ENCODE peak calls at places on chromosomes 7 and 10, in nine cellular contexts. One of them, this sample, is unnamed.

GRCh38 chr10:137031-137430 is 1.8 kb downstream of the ZMYND11 start:
- DNase-seq in body of pancreas: no peak
- DNase-seq in K562: peak
- DNase-seq in spleen: no peak
- DNase-seq in GM12891: peak
- DNase-seq in HCT116: peak
- DNase-seq in uterus: no peak
- DNase-seq in A549: peak
- DNase-seq in heart left ventricle: no peak
- DNase-seq in this sample: peak

GRCh38 chr7:90766814-90767564 is 170.9 kb downstream of the CDK14 start:
- DNase-seq in heart left ventricle: peak
- DNase-seq in GM12891: no peak
- DNase-seq in A549: no peak
- DNase-seq in spleen: no peak
- DNase-seq in body of pancreas: peak
- DNase-seq in HCT116: no peak
- DNase-seq in uterus: peak
- DNase-seq in K562: no peak
- DNase-seq in this sample: no peak

GRCh38 chr10:122490786-122491680 is 29.7 kb downstream of the HTRA1 start:
- DNase-seq in K562: no peak
- DNase-seq in GM12891: no peak
- DNase-seq in heart left ventricle: no peak
- DNase-seq in spleen: no peak
- DNase-seq in body of pancreas: no peak
- DNase-seq in uterus: peak
- DNase-seq in HCT116: no peak
- DNase-seq in A549: no peak
- DNase-seq in this sample: no peak

GRCh38 chr7:124536156-124536762 is 229.3 kb downstream of the GPR37 start:
- DNase-seq in heart left ventricle: no peak
- DNase-seq in GM12891: no peak
- DNase-seq in K562: no peak
- DNase-seq in body of pancreas: no peak
- DNase-seq in A549: no peak
- DNase-seq in HCT116: no peak
- DNase-seq in uterus: no peak
- DNase-seq in spleen: no peak
- DNase-seq in this sample: no peak

GRCh38 chr7:84829719-84830118 is 357.1 kb downstream of the SEMA3D start:
- DNase-seq in GM12891: no peak
- DNase-seq in heart left ventricle: no peak
- DNase-seq in A549: no peak
- DNase-seq in body of pancreas: no peak
- DNase-seq in K562: no peak
- DNase-seq in spleen: no peak
- DNase-seq in HCT116: no peak
- DNase-seq in uterus: no peak
- DNase-seq in this sample: no peak

GRCh38 chr10:99433378-99434020 is 3.1 kb upstream of the GOT1 start:
- DNase-seq in heart left ventricle: no peak
- DNase-seq in uterus: no peak
- DNase-seq in K562: no peak
- DNase-seq in spleen: no peak
- DNase-seq in HCT116: peak
- DNase-seq in GM12891: no peak
- DNase-seq in body of pancreas: no peak
- DNase-seq in A549: no peak
- DNase-seq in this sample: no peak

GRCh38 chr7:154998481-154998880 is 4.4 kb downstream of the PAXIP1 start:
- DNase-seq in K562: no peak
- DNase-seq in A549: no peak
- DNase-seq in GM12891: no peak
- DNase-seq in spleen: no peak
- DNase-seq in HCT116: no peak
- DNase-seq in body of pancreas: no peak
- DNase-seq in uterus: no peak
- DNase-seq in heart left ventricle: no peak
- DNase-seq in this sample: no peak

GRCh38 chr7:140485463-140486265 is 6.4 kb upstream of the MKRN1 start:
- DNase-seq in HCT116: no peak
- DNase-seq in K562: peak
- DNase-seq in body of pancreas: no peak
- DNase-seq in spleen: no peak
- DNase-seq in A549: no peak
- DNase-seq in uterus: no peak
- DNase-seq in GM12891: no peak
- DNase-seq in heart left ventricle: no peak
- DNase-seq in this sample: no peak

GRCh38 chr10:3951993-3952392 is 167.0 kb upstream of the KLF6 start:
- DNase-seq in K562: no peak
- DNase-seq in spleen: no peak
- DNase-seq in body of pancreas: peak
- DNase-seq in A549: no peak
- DNase-seq in heart left ventricle: peak
- DNase-seq in HCT116: no peak
- DNase-seq in uterus: no peak
- DNase-seq in GM12891: no peak
- DNase-seq in this sample: no peak

GRCh38 chr7:121394709-121395140 is 1.4 kb downstream of the FAM3C start:
- DNase-seq in heart left ventricle: no peak
- DNase-seq in A549: no peak
- DNase-seq in uterus: no peak
- DNase-seq in HCT116: no peak
- DNase-seq in GM12891: no peak
- DNase-seq in body of pancreas: no peak
- DNase-seq in K562: peak
- DNase-seq in spleen: no peak
- DNase-seq in this sample: no peak

GRCh38 chr10:102605712-102606111 is 38.6 kb upstream of the TRIM8 start:
- DNase-seq in K562: no peak
- DNase-seq in body of pancreas: no peak
- DNase-seq in HCT116: no peak
- DNase-seq in GM12891: no peak
- DNase-seq in spleen: no peak
- DNase-seq in uterus: no peak
- DNase-seq in A549: no peak
- DNase-seq in heart left ventricle: peak
- DNase-seq in this sample: no peak
- TF ChIP-seq POLR2A in K562: no peak
- TF ChIP-seq POLR2A in body of pancreas: no peak
- TF ChIP-seq POLR2A in HCT116: no peak
- TF ChIP-seq POLR2A in GM12891: no peak
- TF ChIP-seq POLR2A in spleen: no peak
- TF ChIP-seq POLR2A in uterus: no peak
- TF ChIP-seq POLR2A in A549: no peak
- TF ChIP-seq POLR2A in heart left ventricle: no peak
- TF ChIP-seq POLR2A in this sample: no peak

DNA sequence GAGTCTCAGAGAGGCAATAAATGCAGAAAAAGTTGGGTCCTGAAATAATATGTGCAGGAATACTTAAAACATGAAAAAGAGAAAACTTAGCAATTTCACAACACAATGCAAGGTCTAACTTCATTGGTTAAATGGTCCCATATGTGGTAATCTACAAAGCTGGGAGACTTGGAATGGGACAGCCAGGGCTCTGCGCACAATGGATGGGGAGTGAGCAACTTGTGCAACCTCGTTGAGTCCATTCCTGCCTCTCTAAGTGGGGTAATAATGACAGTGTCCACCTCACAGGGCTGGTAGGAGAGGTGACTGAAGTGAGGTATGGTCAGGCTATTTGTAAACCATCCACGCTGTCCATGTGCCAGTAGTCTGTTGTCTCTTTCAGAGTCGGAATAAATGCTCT is 11.8 kb upstream of the EMX2 start:
- DNase-seq in K562: no peak
- DNase-seq in heart left ventricle: no peak
- DNase-seq in GM12891: no peak
- DNase-seq in A549: no peak
- DNase-seq in body of pancreas: no peak
- DNase-seq in HCT116: no peak
- DNase-seq in spleen: no peak
- DNase-seq in uterus: peak
- DNase-seq in this sample: no peak
- TF ChIP-seq POLR2A in K562: no peak
- TF ChIP-seq POLR2A in heart left ventricle: no peak
- TF ChIP-seq POLR2A in GM12891: no peak
- TF ChIP-seq POLR2A in A549: no peak
- TF ChIP-seq POLR2A in body of pancreas: no peak
- TF ChIP-seq POLR2A in HCT116: no peak
- TF ChIP-seq POLR2A in spleen: no peak
- TF ChIP-seq POLR2A in uterus: no peak
- TF ChIP-seq POLR2A in this sample: no peak

GRCh38 chr10:43093423-43094090 is 16.7 kb downstream of the RET start:
- DNase-seq in spleen: no peak
- DNase-seq in HCT116: no peak
- DNase-seq in uterus: no peak
- DNase-seq in A549: no peak
- DNase-seq in heart left ventricle: no peak
- DNase-seq in body of pancreas: no peak
- DNase-seq in GM12891: no peak
- DNase-seq in K562: no peak
- DNase-seq in this sample: no peak
- TF ChIP-seq POLR2A in spleen: no peak
- TF ChIP-seq POLR2A in HCT116: no peak
- TF ChIP-seq POLR2A in uterus: no peak
- TF ChIP-seq POLR2A in A549: no peak
- TF ChIP-seq POLR2A in heart left ventricle: no peak
- TF ChIP-seq POLR2A in body of pancreas: no peak
- TF ChIP-seq POLR2A in GM12891: no peak
- TF ChIP-seq POLR2A in K562: no peak
- TF ChIP-seq POLR2A in this sample: no peak

DNA sequence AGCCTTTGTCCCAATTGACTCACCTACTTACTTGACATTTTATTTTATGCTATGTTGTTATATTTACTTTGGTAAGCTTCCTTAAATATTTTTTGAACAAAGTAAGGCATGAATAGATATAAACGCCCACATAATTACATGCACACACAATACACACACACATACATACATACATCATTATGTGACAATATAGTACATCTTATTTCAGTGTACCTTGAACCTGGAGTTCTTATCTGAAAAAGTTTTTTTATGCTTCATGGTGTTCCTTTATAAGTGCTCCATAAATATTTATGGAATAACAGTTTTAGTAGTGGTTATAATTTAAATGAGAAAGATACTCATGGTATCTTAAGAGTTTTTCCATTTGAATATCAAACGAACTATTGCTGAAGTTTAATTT is 102.8 kb upstream of the MTPN start:
- DNase-seq in HCT116: no peak
- DNase-seq in heart left ventricle: no peak
- DNase-seq in GM12891: no peak
- DNase-seq in A549: no peak
- DNase-seq in body of pancreas: no peak
- DNase-seq in spleen: no peak
- DNase-seq in uterus: no peak
- DNase-seq in K562: no peak
- DNase-seq in this sample: no peak
- TF ChIP-seq POLR2A in HCT116: no peak
- TF ChIP-seq POLR2A in heart left ventricle: no peak
- TF ChIP-seq POLR2A in GM12891: no peak
- TF ChIP-seq POLR2A in A549: no peak
- TF ChIP-seq POLR2A in body of pancreas: no peak
- TF ChIP-seq POLR2A in spleen: no peak
- TF ChIP-seq POLR2A in uterus: no peak
- TF ChIP-seq POLR2A in K562: no peak
- TF ChIP-seq POLR2A in this sample: no peak

GRCh38 chr7:25995893-25996529 is 156.0 kb upstream of the NFE2L3 start:
- DNase-seq in K562: no peak
- DNase-seq in HCT116: peak
- DNase-seq in spleen: no peak
- DNase-seq in A549: no peak
- DNase-seq in GM12891: no peak
- DNase-seq in body of pancreas: peak
- DNase-seq in uterus: no peak
- DNase-seq in heart left ventricle: no peak
- DNase-seq in this sample: no peak
- TF ChIP-seq POLR2A in K562: no peak
- TF ChIP-seq POLR2A in HCT116: no peak
- TF ChIP-seq POLR2A in spleen: no peak
- TF ChIP-seq POLR2A in A549: no peak
- TF ChIP-seq POLR2A in GM12891: no peak
- TF ChIP-seq POLR2A in body of pancreas: no peak
- TF ChIP-seq POLR2A in uterus: no peak
- TF ChIP-seq POLR2A in heart left ventricle: no peak
- TF ChIP-seq POLR2A in this sample: no peak

DNA sequence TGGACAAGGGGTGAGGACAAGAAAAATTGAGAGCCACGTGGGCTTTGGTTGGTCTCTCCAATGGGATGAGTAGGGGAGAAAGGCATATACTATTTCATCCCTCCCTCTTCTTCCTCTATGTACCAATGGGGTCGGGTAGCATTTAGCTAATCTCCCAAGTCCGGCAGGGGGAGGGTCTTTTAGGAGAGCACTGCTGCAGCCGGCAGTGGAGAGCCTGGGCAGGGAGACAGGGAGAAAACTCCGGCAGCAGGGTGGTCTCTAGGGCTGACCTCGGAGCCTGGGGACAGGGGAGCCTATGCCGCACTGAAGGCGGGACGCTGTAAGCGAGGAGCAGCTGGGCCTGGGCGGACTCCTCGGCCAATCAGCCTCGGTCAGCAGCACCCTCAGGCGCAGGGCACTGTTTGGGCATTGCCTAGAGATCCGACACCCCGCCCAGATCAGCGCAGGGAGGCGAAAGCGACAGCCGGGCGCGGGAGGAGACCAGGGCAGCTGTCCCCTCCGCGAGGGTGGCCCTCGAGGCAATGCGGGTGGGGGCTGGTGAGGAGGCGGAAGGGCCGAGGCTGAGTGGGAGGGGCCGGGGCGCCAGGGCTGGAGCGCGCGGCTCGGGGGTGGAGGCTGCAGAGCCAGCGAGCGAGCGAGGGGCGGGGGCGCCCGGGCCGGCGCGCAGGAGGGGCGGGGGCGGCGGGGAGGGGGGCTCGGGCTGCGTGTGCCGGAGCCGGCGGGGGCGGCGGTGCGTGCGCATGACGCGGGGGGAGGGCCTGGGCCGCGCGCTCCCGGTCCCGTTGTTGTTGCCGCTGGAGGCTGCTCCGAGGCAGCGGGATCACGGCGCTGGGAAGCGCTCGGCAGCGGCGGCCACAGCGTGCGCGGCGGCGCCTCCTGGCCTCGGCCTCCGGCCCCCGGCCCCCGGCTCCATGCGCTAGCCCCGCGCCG is at the start of gene AGAP3:
- DNase-seq in A549: peak
- DNase-seq in heart left ventricle: peak
- DNase-seq in spleen: peak
- DNase-seq in K562: peak
- DNase-seq in GM12891: peak
- DNase-seq in uterus: peak
- DNase-seq in HCT116: peak
- DNase-seq in body of pancreas: peak
- DNase-seq in this sample: peak
- TF ChIP-seq POLR2A in A549: peak
- TF ChIP-seq POLR2A in heart left ventricle: no peak
- TF ChIP-seq POLR2A in spleen: peak
- TF ChIP-seq POLR2A in K562: peak
- TF ChIP-seq POLR2A in GM12891: no peak
- TF ChIP-seq POLR2A in uterus: peak
- TF ChIP-seq POLR2A in HCT116: peak
- TF ChIP-seq POLR2A in body of pancreas: peak
- TF ChIP-seq POLR2A in this sample: peak

GRCh38 chr10:124374535-124375352 is 44.0 kb downstream of the OAT start:
- DNase-seq in spleen: no peak
- DNase-seq in HCT116: no peak
- DNase-seq in heart left ventricle: no peak
- DNase-seq in A549: no peak
- DNase-seq in body of pancreas: no peak
- DNase-seq in K562: no peak
- DNase-seq in GM12891: no peak
- DNase-seq in uterus: no peak
- DNase-seq in this sample: no peak
- TF ChIP-seq POLR2A in spleen: no peak
- TF ChIP-seq POLR2A in HCT116: no peak
- TF ChIP-seq POLR2A in heart left ventricle: no peak
- TF ChIP-seq POLR2A in A549: no peak
- TF ChIP-seq POLR2A in body of pancreas: no peak
- TF ChIP-seq POLR2A in K562: no peak
- TF ChIP-seq POLR2A in GM12891: no peak
- TF ChIP-seq POLR2A in uterus: no peak
- TF ChIP-seq POLR2A in this sample: no peak